ENCODE peak calls at places on chromosome 2, in nine cellular contexts. L, E, V, U, B, D, K, M and N are unnamed samples.

GRCh38 chr2:231007159-231008045 is 11.5 kb downstream of the SPATA3 start:
- DNase-seq in U (no peak), K (no peak), E (no peak), V (no peak), M (no peak), L (no peak), D (no peak), B (no peak), N (peak; percentile 36)

GRCh38 chr2:84954329-84954728 is 16.6 kb upstream of the KCMF1 start:
- DNase-seq in E (no peak), B (no peak), V (no peak), D (no peak), L (no peak), K (no peak), U (no peak), M (no peak), N (no peak)

GRCh38 chr2:63658176-63658968 is 69.6 kb downstream of the MDH1 start:
- DNase-seq in E (no peak), K (no peak), D (peak; percentile 56), M (no peak), U (no peak), V (no peak), L (peak; percentile 50), B (no peak), N (peak; percentile 11)

GRCh38 chr2:61834893-61835292 is 19.0 kb downstream of the FAM161A start:
- DNase-seq in B (no peak), K (no peak), E (no peak), U (no peak), V (no peak), L (no peak), M (no peak), D (peak; percentile 19), N (peak; percentile 80)

GRCh38 chr2:26805241-26805676 is 19.4 kb downstream of the CENPA start:
- DNase-seq in U (no peak), V (no peak), K (no peak), B (no peak), E (no peak), L (peak; percentile 49), D (peak; percentile 93), M (peak; percentile 73), N (peak; percentile 98)

GRCh38 chr2:49702740-49703139 is 548.4 kb upstream of the FSHR start:
- DNase-seq in V (no peak), E (no peak), K (no peak), B (no peak), L (no peak), D (no peak), M (no peak), U (no peak), N (no peak)

GRCh38 chr2:149039213-149039724 is 770 bp downstream of the LYPD6B start:
- DNase-seq in V (no peak), B (peak; percentile 27), U (no peak), K (no peak), D (no peak), E (no peak), M (no peak), L (no peak), N (no peak)

GRCh38 chr2:167480232-167480985 is 592.1 kb downstream of the XIRP2 start:
- DNase-seq in E (no peak), K (no peak), L (no peak), U (no peak), V (no peak), M (no peak), D (no peak), B (peak; percentile 40), N (no peak)

GRCh38 chr2:28354920-28355520 is 37.6 kb upstream of the FOSL2 start:
- DNase-seq in V (no peak), D (no peak), M (no peak), E (no peak), B (no peak), K (no peak), U (no peak), L (no peak), N (no peak)

GRCh38 chr2:74922592-74923227 is 35.7 kb upstream of the POLE4 start:
- DNase-seq in B (no peak), V (no peak), L (peak; percentile 72), U (no peak), M (no peak), E (no peak), K (no peak), D (peak; percentile 35), N (no peak)

GRCh38 chr2:43098065-43098464 is 128.3 kb downstream of the ZFP36L2 start:
- DNase-seq in B (no peak), E (no peak), D (no peak), K (no peak), V (no peak), U (no peak), M (no peak), L (no peak), N (no peak)

GRCh38 chr2:40256649-40257048 is 195.2 kb downstream of the SLC8A1 start:
- DNase-seq in V (peak; percentile 15), D (no peak), U (no peak), L (peak; percentile 15), E (no peak), M (no peak), B (peak; percentile 21), K (no peak), N (peak; percentile 48)

GRCh38 chr2:64599469-64599868 is 54.2 kb downstream of the SERTAD2 start:
- DNase-seq in V (no peak), E (no peak), M (no peak), U (no peak), D (no peak), B (no peak), K (peak; percentile 48), L (no peak), N (no peak)

GRCh38 chr2:18262601-18263000 is 297.9 kb downstream of the RDH14 start:
- DNase-seq in L (no peak), K (no peak), V (no peak), U (no peak), M (no peak), D (peak; percentile 20), E (no peak), B (no peak), N (no peak)

GRCh38 chr2:88087073-88087472 is 19.4 kb downstream of the SMYD1 start:
- DNase-seq in B (no peak), M (no peak), D (no peak), L (no peak), K (no peak), E (no peak), V (no peak), U (no peak), N (no peak)

GRCh38 chr2:88085099-88085498 is 17.5 kb downstream of the SMYD1 start:
- DNase-seq in E (no peak), K (no peak), D (no peak), M (no peak), L (no peak), V (no peak), B (no peak), U (no peak), N (no peak)

GRCh38 chr2:88086401-88086800 is 18.8 kb downstream of the SMYD1 start:
- DNase-seq in B (no peak), V (no peak), U (no peak), K (no peak), E (no peak), D (no peak), M (no peak), L (no peak), N (no peak)

GRCh38 chr2:88087763-88088162 is 20.1 kb downstream of the SMYD1 start:
- DNase-seq in B (no peak), D (no peak), K (no peak), L (no peak), E (no peak), V (no peak), M (no peak), U (no peak), N (no peak)

DNA sequence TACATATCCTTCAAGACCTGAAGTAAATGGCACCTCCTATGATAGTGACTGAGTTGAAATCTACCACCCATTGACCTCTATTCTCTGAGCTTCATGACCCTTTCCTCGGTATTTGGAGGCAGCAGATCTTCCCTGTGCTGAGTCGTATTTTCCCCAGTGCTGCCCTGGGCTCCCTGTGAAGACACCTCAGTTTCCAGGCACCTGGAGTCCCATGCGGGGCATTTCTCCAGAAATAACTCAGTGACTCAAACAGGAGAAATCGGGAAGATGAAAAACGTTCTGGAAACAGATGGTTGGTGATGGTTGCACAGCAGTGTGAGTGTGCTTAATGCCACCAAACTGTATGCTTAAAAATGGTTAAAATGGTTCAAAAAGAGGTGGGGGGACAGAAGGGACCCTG is 18.0 kb downstream of the SMYD1 start:
- DNase-seq in B (no peak), L (no peak), U (no peak), M (no peak), V (no peak), D (no peak), K (no peak), E (no peak), N (no peak)
- H3K4me3 ChIP-seq in B (no peak overlapping the region), L (no peak overlapping the region), U (no peak overlapping the region), M (no peak overlapping the region), V (no peak overlapping the region), D (no peak overlapping the region), K (no peak overlapping the region), E (no peak overlapping the region), N (no peak overlapping the region)

GRCh38 chr2:144496660-144497598 is 23.0 kb downstream of the ZEB2 start:
- DNase-seq in K (no peak), V (no peak), U (no peak), D (no peak), L (no peak), M (no peak), E (no peak), B (no peak), N (no peak)

GRCh38 chr2:144495227-144495933 is 24.5 kb downstream of the ZEB2 start:
- DNase-seq in D (no peak), L (no peak), V (no peak), K (no peak), U (no peak), M (no peak), E (no peak), B (no peak), N (no peak)

GRCh38 chr2:144498215-144498614 is 21.7 kb downstream of the ZEB2 start:
- DNase-seq in U (no peak), D (no peak), E (no peak), L (no peak), K (no peak), M (no peak), V (no peak), B (no peak), N (no peak)

GRCh38 chr2:144493027-144493809 is 26.7 kb downstream of the ZEB2 start:
- DNase-seq in D (no peak), L (no peak), K (no peak), B (no peak), U (no peak), M (no peak), E (no peak), V (no peak), N (no peak)

GRCh38 chr2:144496067-144496466 is 23.9 kb downstream of the ZEB2 start:
- DNase-seq in V (no peak), L (no peak), E (no peak), U (no peak), B (no peak), D (no peak), K (no peak), M (no peak), N (no peak)
- H3K4me3 ChIP-seq in V (no peak overlapping the region), L (no peak overlapping the region), E (no peak overlapping the region), U (no peak overlapping the region), B (no peak overlapping the region), D (no peak overlapping the region), K (no peak overlapping the region), M (no peak overlapping the region), N (no peak overlapping the region)

GRCh38 chr2:197497301-197497700 is 2.3 kb downstream of the HSPD1 start:
- DNase-seq in B (no peak), M (no peak), V (no peak), D (no peak), L (no peak), U (no peak), E (no peak), K (no peak), N (peak; percentile 15)
- H3K4me3 ChIP-seq in B (peak overlapping the region; percentile 73), M (no peak overlapping the region), V (peak overlapping the region; percentile 83), D (peak overlapping the region; percentile 79), L (peak overlapping the region; percentile 93), U (no peak overlapping the region), E (no peak overlapping the region), K (no peak overlapping the region), N (peak overlapping the region; percentile 85)

GRCh38 chr2:108570416-108570815 is 36.1 kb downstream of the LIMS1 start:
- DNase-seq in V (no peak), D (peak; percentile 80), E (no peak), M (no peak), B (no peak), L (peak; percentile 70), K (no peak), U (no peak), N (peak; percentile 64)
- H3K4me3 ChIP-seq in V (no peak overlapping the region), D (no peak overlapping the region), E (no peak overlapping the region), M (no peak overlapping the region), B (no peak overlapping the region), L (no peak overlapping the region), K (no peak overlapping the region), U (no peak overlapping the region), N (no peak overlapping the region)